ENCODE peak calls at places on chromosomes 6 and 20, in seven cellular contexts. A, D, T, B, Z, Y and M are unnamed samples. For H3K4me1, the result is how much of the 10 kb centered on the place peaks cover.

GRCh38 chr20:35653893-35654292 is 10.8 kb downstream of the CPNE1 start:
- DNase-seq in A (no peak), D (no peak), T (no peak), B (no peak), Z (no peak), Y (no peak), M (no peak)

GRCh38 chr6:16770701-16771569 is 9.7 kb upstream of the ATXN1 start:
- DNase-seq in A (peak), D (peak), T (peak), B (peak), Z (peak), Y (peak), M (peak)

GRCh38 chr6:15110721-15111354 is 135.0 kb upstream of the JARID2 start:
- DNase-seq in A (no peak), D (no peak), T (no peak), B (no peak), Z (peak), Y (no peak), M (no peak)

GRCh38 chr6:111722220-111722731 is 116.6 kb upstream of the TRAF3IP2 start:
- DNase-seq in A (no peak), D (no peak), T (no peak), B (no peak), Z (peak), Y (no peak), M (no peak)

GRCh38 chr6:34455831-34456230 is 10.0 kb upstream of the PACSIN1 start:
- DNase-seq in A (no peak), D (no peak), T (no peak), B (no peak), Z (no peak), Y (no peak), M (no peak)

GRCh38 chr6:72861935-72862432 is 240.1 kb downstream of the KCNQ5 start:
- DNase-seq in A (no peak), D (no peak), T (no peak), B (no peak), Z (peak), Y (no peak), M (peak)

GRCh38 chr6:130602151-130602770 is 224.9 kb upstream of the SMLR1 start:
- DNase-seq in A (no peak), D (no peak), T (no peak), B (no peak), Z (peak), Y (peak), M (no peak)

GRCh38 chr20:45341939-45342862 is 6.0 kb downstream of the SDC4 start:
- DNase-seq in A (peak), D (peak), T (peak), B (peak), Z (peak), Y (peak), M (no peak)

GRCh38 chr6:37222125-37222967 is 35.2 kb upstream of the TBC1D22B start:
- DNase-seq in A (peak), D (peak), T (peak), B (peak), Z (peak), Y (peak), M (peak)

GRCh38 chr20:63457737-63458136 is 14.7 kb downstream of the KCNQ2 start:
- DNase-seq in A (no peak), D (no peak), T (no peak), B (no peak), Z (peak), Y (peak), M (no peak)

GRCh38 chr20:44660506-44660905 is 9.0 kb upstream of the ADA start:
- DNase-seq in A (no peak), D (no peak), T (no peak), B (no peak), Z (peak), Y (no peak), M (no peak)

GRCh38 chr6:15285682-15286294 is 39.9 kb downstream of the JARID2 start:
- DNase-seq in A (no peak), D (no peak), T (no peak), B (no peak), Z (peak), Y (no peak), M (no peak)

GRCh38 chr20:5714261-5715041 is 35.8 kb upstream of the SHLD1 start:
- DNase-seq in A (no peak), D (peak), T (peak), B (peak), Z (no peak), Y (no peak), M (no peak)

GRCh38 chr6:105799051-105799450 is 287.1 kb upstream of the PRDM1 start:
- DNase-seq in A (no peak), D (no peak), T (no peak), B (no peak), Z (peak), Y (no peak), M (no peak)

GRCh38 chr6:116444092-116444491 is 17.1 kb upstream of the CALHM6 start:
- DNase-seq in A (no peak), D (no peak), T (peak), B (peak), Z (peak), Y (no peak), M (no peak)

GRCh38 chr20:45110301-45110700 is 4.7 kb downstream of the WFDC5 start:
- DNase-seq in A (no peak), D (no peak), T (no peak), B (no peak), Z (no peak), Y (no peak), M (no peak)

GRCh38 chr6:163748886-163749285 is 334.4 kb downstream of the QKI start:
- DNase-seq in A (no peak), D (no peak), T (no peak), B (no peak), Z (no peak), Y (no peak), M (no peak)

GRCh38 chr6:34241351-34242215 is 4.9 kb downstream of the HMGA1 start:
- DNase-seq in A (peak), D (no peak), T (no peak), B (no peak), Z (no peak), Y (no peak), M (no peak)

GRCh38 chr6:45253457-45253856 is 74.7 kb upstream of the RUNX2 start:
- DNase-seq in A (no peak), D (no peak), T (no peak), B (no peak), Z (no peak), Y (no peak), M (no peak)

GRCh38 chr6:104728444-104728843 is 131.3 kb downstream of the HACE1 start:
- DNase-seq in A (no peak), D (no peak), T (no peak), B (no peak), Z (no peak), Y (no peak), M (no peak)

GRCh38 chr6:165733487-165733791 is 70.4 kb upstream of the PDE10A start:
- DNase-seq in A (no peak), D (no peak), T (no peak), B (no peak), Z (no peak), Y (no peak), M (no peak)

GRCh38 chr20:19741914-19742313 is 16.1 kb upstream of the RIN2 start:
- DNase-seq in A (no peak), D (no peak), T (no peak), B (no peak), Z (peak), Y (no peak), M (no peak)

GRCh38 chr20:41048475-41049242 is 20.0 kb downstream of the TOP1 start:
- DNase-seq in A (no peak), D (no peak), T (peak), B (peak), Z (no peak), Y (no peak), M (no peak)

GRCh38 chr6:3269412-3269975 is 10.7 kb downstream of the PSMG4 start:
- DNase-seq in A (peak), D (no peak), T (no peak), B (no peak), Z (no peak), Y (no peak), M (no peak)

GRCh38 chr6:152380993-152381898 is 255.9 kb downstream of the SYNE1 start:
- DNase-seq in A (peak), D (peak), T (peak), B (no peak), Z (peak), Y (peak), M (peak)

GRCh38 chr6:44897286-44897685 is 430.8 kb upstream of the RUNX2 start:
- DNase-seq in A (no peak), D (no peak), T (no peak), B (no peak), Z (peak), Y (no peak), M (no peak)

GRCh38 chr6:156781882-156782631 is 4.9 kb downstream of the ARID1B start:
- DNase-seq in A (no peak), D (no peak), T (no peak), B (no peak), Z (peak), Y (no peak), M (no peak)

GRCh38 chr6:27759930-27760329 is 152.3 kb downstream of the OR2B2 start:
- DNase-seq in A (no peak), D (no peak), T (no peak), B (no peak), Z (no peak), Y (no peak), M (no peak)

GRCh38 chr20:6780414-6780813 is 12.9 kb downstream of the BMP2 start:
- DNase-seq in A (no peak), D (no peak), T (no peak), B (no peak), Z (no peak), Y (no peak), M (no peak)

GRCh38 chr6:69866351-69867074 is at the start of gene COL19A1:
- DNase-seq in A (peak), D (peak), T (peak), B (peak), Z (peak), Y (peak), M (no peak)

GRCh38 chr6:17965397-17965796 is 22.0 kb downstream of the KIF13A start:
- DNase-seq in A (no peak), D (no peak), T (no peak), B (no peak), Z (peak), Y (no peak), M (no peak)

GRCh38 chr6:63114610-63115009 is 96.7 kb upstream of the FKBP1C start:
- DNase-seq in A (no peak), D (no peak), T (no peak), B (no peak), Z (no peak), Y (no peak), M (no peak)

GRCh38 chr20:47464380-47465101 is 37.1 kb upstream of the NCOA3 start:
- DNase-seq in A (no peak), D (no peak), T (no peak), B (peak), Z (peak), Y (peak), M (peak)

GRCh38 chr6:50815436-50816114 is 3.1 kb upstream of the TFAP2B start:
- DNase-seq in A (no peak), D (no peak), T (no peak), B (no peak), Z (peak), Y (no peak), M (no peak)

GRCh38 chr20:24648481-24648880 is 179.1 kb downstream of the SYNDIG1 start:
- DNase-seq in A (no peak), D (no peak), T (no peak), B (no peak), Z (peak), Y (no peak), M (no peak)

DNA sequence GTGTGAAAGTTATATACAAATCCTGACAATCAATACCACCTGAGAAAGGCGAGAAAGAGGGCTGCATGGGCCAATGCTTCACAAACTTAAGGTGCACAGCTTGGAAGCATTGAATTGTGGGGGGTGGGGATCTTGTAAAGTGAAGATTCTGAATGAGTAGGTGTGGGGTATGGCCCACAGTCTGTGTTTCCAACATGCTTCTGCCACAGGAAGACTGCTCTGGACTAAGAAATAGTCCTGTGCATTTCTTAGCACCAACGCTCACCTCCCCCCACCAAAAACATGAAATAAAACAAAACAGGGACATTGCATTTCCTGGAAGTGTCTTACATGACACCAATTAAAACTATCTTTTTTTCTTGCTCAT is 21.9 kb upstream of the TRAM2 start:
- DNase-seq in A (no peak), D (no peak), T (no peak), B (no peak), Z (no peak), Y (no peak), M (no peak)
- H3K4me1 ChIP-seq in A (under half), D (under half), T (under half), B (under half), Z (half or more), Y (under half), M (under half)

GRCh38 chr6:46505693-46506512 is 14.7 kb upstream of the RCAN2 start:
- DNase-seq in A (no peak), D (no peak), T (no peak), B (no peak), Z (no peak), Y (no peak), M (no peak)
- H3K4me1 ChIP-seq in A (under half), D (under half), T (under half), B (under half), Z (under half), Y (under half), M (under half)

DNA sequence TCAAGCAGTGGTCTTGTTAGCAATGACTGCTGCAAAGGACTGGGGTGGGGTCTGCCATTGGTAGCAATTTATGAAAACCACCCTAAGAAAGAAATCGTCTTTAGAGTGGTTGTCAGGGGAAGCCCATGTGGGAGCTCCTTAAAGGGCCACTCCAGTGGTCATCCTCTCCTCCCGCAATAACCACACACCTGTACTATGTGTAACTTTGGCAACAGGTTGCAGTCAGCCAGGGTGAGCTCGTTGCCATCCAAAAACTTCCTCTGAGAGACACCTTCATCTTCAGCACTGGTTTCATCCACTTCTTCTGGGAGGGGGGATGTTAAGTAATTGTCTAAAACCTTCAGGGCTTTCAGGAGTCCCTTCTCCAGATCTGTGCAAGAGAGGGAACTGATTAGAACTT is 2.9 kb upstream of the DDAH2 start:
- DNase-seq in A (no peak), D (no peak), T (no peak), B (no peak), Z (no peak), Y (no peak), M (no peak)
- H3K4me1 ChIP-seq in A (under half), D (under half), T (under half), B (under half), Z (under half), Y (under half), M (under half)

DNA sequence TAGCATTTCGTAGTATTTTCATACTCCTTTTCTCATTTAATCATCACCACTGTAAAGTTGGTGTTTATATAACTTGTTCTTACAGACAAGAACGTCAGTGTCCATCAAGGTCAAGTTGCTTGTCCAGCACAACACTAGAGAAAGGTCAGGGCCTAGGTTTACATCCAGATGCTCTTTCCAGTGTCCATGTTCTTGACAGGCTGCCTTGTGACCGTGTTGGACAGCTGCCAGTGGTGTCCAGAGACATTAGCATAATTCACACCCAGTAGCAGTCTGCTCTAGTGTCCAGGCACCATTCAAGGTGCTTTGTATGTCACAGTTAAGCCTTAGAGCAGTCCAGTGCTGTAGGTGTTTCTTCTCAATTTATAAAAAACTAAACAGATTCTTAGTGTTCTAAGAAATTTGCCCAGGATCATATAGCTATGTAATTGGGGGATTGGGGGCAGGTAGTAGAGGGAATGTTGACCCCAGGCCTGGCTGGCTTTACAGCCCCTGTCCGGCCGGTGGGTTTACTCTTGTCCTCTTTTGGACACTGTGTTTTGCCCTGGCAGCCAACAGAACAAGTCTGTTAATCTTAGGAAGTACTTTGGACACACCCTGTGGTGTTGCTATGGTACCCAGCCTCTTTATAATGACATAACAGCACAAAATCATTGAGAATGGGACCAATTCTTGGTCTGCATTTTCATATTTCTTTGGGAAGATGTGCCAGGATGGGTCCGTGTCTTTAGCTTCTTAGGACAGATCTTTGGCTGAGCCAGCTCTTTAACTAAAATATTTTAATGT is 8.0 kb downstream of the STK35 start:
- DNase-seq in A (no peak), D (no peak), T (no peak), B (no peak), Z (peak), Y (peak), M (no peak)
- H3K4me1 ChIP-seq in A (under half), D (under half), T (under half), B (under half), Z (under half), Y (under half), M (half or more)

DNA sequence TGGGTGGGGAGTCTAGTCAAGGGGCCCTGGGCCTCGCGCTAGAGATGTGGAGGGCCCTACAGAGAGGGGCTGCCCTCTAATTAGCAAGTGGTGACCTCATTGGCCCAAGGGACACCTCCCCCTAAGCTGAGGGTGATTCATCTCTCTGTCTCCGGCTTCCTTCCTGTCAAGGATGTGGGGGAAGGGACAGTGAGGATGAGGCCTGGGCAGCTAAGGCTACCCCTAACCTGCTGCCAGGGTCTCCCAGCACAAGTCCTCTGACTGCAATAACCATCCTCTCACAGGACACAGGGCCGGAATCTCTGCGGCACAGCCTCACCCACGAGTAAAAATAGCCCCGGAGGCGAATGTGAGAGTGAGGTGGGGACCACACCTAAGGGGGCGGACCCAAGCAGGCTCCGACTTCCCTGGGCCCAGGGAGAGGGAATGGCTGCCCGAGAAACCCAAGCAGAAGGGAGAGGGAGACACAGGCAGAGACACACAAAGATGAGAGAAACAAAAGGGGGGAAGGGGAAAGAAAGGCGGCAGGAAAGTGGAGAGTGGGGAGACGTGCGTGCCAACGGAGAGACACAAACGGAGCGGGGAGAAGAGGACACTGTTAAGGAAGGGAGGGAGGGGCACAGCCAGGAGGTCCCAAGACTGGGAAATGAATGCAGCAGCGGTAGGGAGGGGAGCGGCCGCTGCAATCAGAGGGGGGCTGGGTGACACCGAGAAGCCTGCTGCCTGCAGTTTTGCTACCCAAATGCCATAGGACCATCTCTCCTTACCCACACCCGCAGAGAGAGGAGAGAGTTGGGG is 1.4 kb downstream of the CLIC1 start:
- DNase-seq in A (no peak), D (peak), T (peak), B (peak), Z (peak), Y (peak), M (no peak)
- H3K4me1 ChIP-seq in A (under half), D (under half), T (under half), B (under half), Z (under half), Y (under half), M (under half)

GRCh38 chr6:159121387-159121955 is 47.7 kb upstream of the FNDC1 start:
- DNase-seq in A (no peak), D (no peak), T (no peak), B (no peak), Z (no peak), Y (no peak), M (no peak)
- H3K4me1 ChIP-seq in A (under half), D (under half), T (under half), B (under half), Z (under half), Y (under half), M (under half)

GRCh38 chr20:58551631-58552030 is 36.4 kb upstream of the APCDD1L start:
- DNase-seq in A (no peak), D (peak), T (no peak), B (no peak), Z (no peak), Y (peak), M (no peak)

GRCh38 chr20:58553841-58554240 is 38.6 kb upstream of the APCDD1L start:
- DNase-seq in A (no peak), D (peak), T (no peak), B (no peak), Z (peak), Y (peak), M (no peak)

GRCh38 chr20:58554541-58554940 is 39.3 kb upstream of the APCDD1L start:
- DNase-seq in A (no peak), D (peak), T (no peak), B (no peak), Z (peak), Y (peak), M (no peak)

GRCh38 chr20:58552366-58552934 is 37.3 kb upstream of the APCDD1L start:
- DNase-seq in A (no peak), D (peak), T (no peak), B (no peak), Z (no peak), Y (peak), M (no peak)

DNA sequence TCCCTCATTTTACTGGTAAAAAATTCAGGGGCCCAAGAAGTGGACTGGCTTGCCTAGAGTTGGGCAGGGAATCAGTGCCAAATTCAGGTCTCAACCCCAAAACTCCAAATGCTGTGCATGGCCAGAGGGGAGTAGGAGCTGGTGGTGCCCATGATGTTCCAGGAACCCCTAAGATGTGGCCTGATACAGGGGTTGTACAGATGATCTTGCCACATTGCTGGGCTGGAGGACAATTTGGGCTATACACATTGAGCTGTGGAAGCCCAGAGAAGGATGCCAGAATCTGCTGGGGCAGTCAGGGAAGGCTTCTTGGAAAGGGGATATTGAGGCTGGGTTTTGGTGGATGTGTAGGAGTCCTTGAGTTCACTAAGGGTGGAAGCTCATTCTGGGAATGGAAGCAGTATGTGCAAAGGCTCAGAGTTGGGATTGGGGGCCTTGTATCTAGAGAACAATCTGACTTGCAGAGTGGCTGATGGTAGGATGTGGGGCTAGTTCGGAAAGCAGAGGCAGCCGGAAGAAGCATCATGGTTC is 38.0 kb upstream of the APCDD1L start:
- DNase-seq in A (no peak), D (peak), T (no peak), B (no peak), Z (no peak), Y (peak), M (no peak)
- H3K4me1 ChIP-seq in A (under half), D (under half), T (under half), B (under half), Z (half or more), Y (under half), M (under half)